ENCODE peak calls at places on chromosomes 5 and 9, in four cellular contexts. L is HepG2, W is H1, N is GM12878. J is an unnamed sample.
A peak's percentile ranks its signal among the peaks of the same experiment; 100 is the strongest.

GRCh38 chr9:114504341-114505186 is 709 bp downstream of the WHRN start:
- DNase-seq in L (no peak), W (no peak), N (no peak), J (no peak)

GRCh38 chr9:32525506-32525905 is 490 bp downstream of the RIGI start:
- DNase-seq in L (no peak), W (no peak), N (peak; percentile 7), J (no peak)

GRCh38 chr5:115626444-115626823 is 598 bp upstream of the TMED7 start:
- DNase-seq in L (no peak), W (no peak), N (no peak), J (no peak)

GRCh38 chr9:121698627-121699270 is 47.3 kb downstream of the DAB2IP start:
- DNase-seq in L (no peak), W (no peak), N (no peak), J (peak; percentile 47)

GRCh38 chr5:176985516-176985915 is 21.1 kb downstream of the UIMC1 start:
- DNase-seq in L (no peak), W (no peak), N (no peak), J (no peak)

GRCh38 chr9:38112010-38112409 is 43.0 kb upstream of the SHB start:
- DNase-seq in L (no peak), W (no peak), N (no peak), J (no peak)

GRCh38 chr5:126370796-126371718 is 52.2 kb upstream of the GRAMD2B start:
- DNase-seq in L (peak; percentile 75), W (no peak), N (no peak), J (no peak)

GRCh38 chr9:116842658-116843057 is 155.6 kb downstream of the TRIM32 start:
- DNase-seq in L (peak; percentile 6), W (peak; percentile 39), N (no peak), J (peak; percentile 57)

GRCh38 chr9:137724114-137724445 is 105.3 kb downstream of the EHMT1 start:
- DNase-seq in L (no peak), W (peak; percentile 61), N (no peak), J (peak; percentile 81)

GRCh38 chr5:154627711-154628678 is 127.2 kb upstream of the LARP1 start:
- DNase-seq in L (no peak), W (no peak), N (no peak), J (no peak)

GRCh38 chr9:115328228-115328627 is 210.3 kb upstream of the TNC start:
- DNase-seq in L (no peak), W (no peak), N (no peak), J (no peak)

GRCh38 chr9:97744710-97745708 is 47.9 kb upstream of the XPA start:
- DNase-seq in L (no peak), W (no peak), N (no peak), J (no peak)

GRCh38 chr9:93185261-93186150 is 1.6 kb downstream of the WNK2 start:
- DNase-seq in L (no peak), W (no peak), N (no peak), J (no peak)

GRCh38 chr9:17293685-17294084 is 158.8 kb downstream of the CNTLN start:
- DNase-seq in L (no peak), W (no peak), N (no peak), J (no peak)

GRCh38 chr5:73317523-73317922 is 131.1 kb downstream of the FOXD1 start:
- DNase-seq in L (no peak), W (no peak), N (no peak), J (no peak)

GRCh38 chr5:18745591-18745987 is 1111.3 kb downstream of the TAF11L14 start:
- DNase-seq in L (peak; percentile 0), W (no peak), N (no peak), J (no peak)

GRCh38 chr5:37552770-37553719 is 173.9 kb downstream of the WDR70 start:
- DNase-seq in L (no peak), W (no peak), N (no peak), J (no peak)

GRCh38 chr9:21559402-21560280 is 77.5 kb upstream of the IFNE start:
- DNase-seq in L (no peak), W (no peak), N (no peak), J (no peak)

GRCh38 chr5:160921714-160922285 is 69.8 kb upstream of the ATP10B start:
- DNase-seq in L (no peak), W (no peak), N (no peak), J (no peak)

GRCh38 chr5:180352116-180352975 is 790 bp downstream of the GFPT2 start:
- DNase-seq in L (no peak), W (no peak), N (no peak), J (no peak)

GRCh38 chr9:5509573-5509972 is 758 bp upstream of the PDCD1LG2 start:
- DNase-seq in L (no peak), W (no peak), N (no peak), J (no peak)

GRCh38 chr5:41751867-41752266 is 118.4 kb downstream of the OXCT1 start:
- DNase-seq in L (no peak), W (no peak), N (no peak), J (no peak)

GRCh38 chr9:129495422-129496186 is 125.3 kb downstream of the C9orf50 start:
- DNase-seq in L (peak; percentile 86), W (peak; percentile 87), N (no peak), J (peak; percentile 95)

GRCh38 chr9:36102742-36103495 is 33.6 kb upstream of the GLIPR2 start:
- DNase-seq in L (peak; percentile 73), W (peak; percentile 49), N (peak; percentile 36), J (peak; percentile 76)

GRCh38 chr9:75539558-75539957 is 350.9 kb upstream of the PCSK5 start:
- DNase-seq in L (no peak), W (no peak), N (no peak), J (no peak)

GRCh38 chr9:116064970-116065369 is 88.6 kb upstream of the PAPPA start:
- DNase-seq in L (no peak), W (no peak), N (no peak), J (no peak)

GRCh38 chr9:97848582-97849237 is 4.3 kb upstream of the FOXE1 start:
- DNase-seq in L (no peak), W (no peak), N (no peak), J (no peak)

GRCh38 chr5:180423598-180423997 is 70.5 kb upstream of the GFPT2 start:
- DNase-seq in L (no peak), W (no peak), N (no peak), J (no peak)

GRCh38 chr5:139881145-139881733 is 85.6 kb downstream of the PSD2 start:
- DNase-seq in L (no peak), W (no peak), N (no peak), J (no peak)
- TF ChIP-seq SUZ12 in L (no peak), W (no peak), N (no peak), J (no peak)

GRCh38 chr5:135031813-135032612 is 2.0 kb downstream of the PITX1 start:
- DNase-seq in L (peak; percentile 43), W (no peak), N (no peak), J (no peak)
- H3K4me3 ChIP-seq in L (peak overlapping the region; percentile 89), W (no peak overlapping the region), N (no peak overlapping the region), J (no peak overlapping the region)

DNA sequence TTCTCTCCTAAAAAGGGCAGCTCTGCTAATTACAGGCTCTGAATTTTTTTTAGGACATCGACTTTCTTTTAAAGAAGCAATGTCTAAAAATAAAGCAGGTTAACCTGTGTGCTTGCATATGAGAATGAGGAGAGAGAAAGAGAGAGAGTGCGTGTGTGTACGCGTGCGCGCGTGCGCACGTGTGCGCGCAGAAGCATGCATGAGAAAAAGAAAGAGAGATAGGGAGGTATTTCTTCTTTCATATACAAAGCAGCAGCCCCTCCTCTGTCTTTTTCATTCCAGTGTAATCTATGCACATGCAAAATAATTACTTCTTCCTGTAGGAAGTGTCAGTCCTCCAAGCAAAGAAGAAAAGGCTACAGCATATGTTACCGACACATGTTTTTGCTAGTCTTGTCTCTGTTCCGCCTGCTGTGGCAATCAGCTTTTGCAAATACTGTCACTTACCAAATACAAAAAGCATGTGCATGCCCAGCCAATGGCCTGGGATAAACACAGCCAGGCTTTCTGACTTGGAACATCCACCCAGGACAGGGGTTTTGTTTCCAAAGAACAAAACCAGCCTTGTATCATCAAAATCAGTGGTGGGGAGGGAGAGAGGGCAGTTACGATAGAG is 252.3 kb upstream of the SLC24A2 start:
- DNase-seq in L (no peak), W (no peak), N (no peak), J (no peak)
- TF ChIP-seq SUZ12 in L (no peak), W (no peak), N (no peak), J (no peak)

GRCh38 chr5:127650022-127650421 is 1.1 kb downstream of the CTXN3 start:
- DNase-seq in L (no peak), W (no peak), N (no peak), J (no peak)

GRCh38 chr5:127652952-127653611 is 4.2 kb downstream of the CTXN3 start:
- DNase-seq in L (no peak), W (no peak), N (no peak), J (no peak)

GRCh38 chr5:127648997-127649550 is at the start of gene CTXN3:
- DNase-seq in L (no peak), W (no peak), N (no peak), J (no peak)

GRCh38 chr5:127647361-127647958 is 1.4 kb upstream of the CTXN3 start:
- DNase-seq in L (no peak), W (no peak), N (no peak), J (no peak)

DNA sequence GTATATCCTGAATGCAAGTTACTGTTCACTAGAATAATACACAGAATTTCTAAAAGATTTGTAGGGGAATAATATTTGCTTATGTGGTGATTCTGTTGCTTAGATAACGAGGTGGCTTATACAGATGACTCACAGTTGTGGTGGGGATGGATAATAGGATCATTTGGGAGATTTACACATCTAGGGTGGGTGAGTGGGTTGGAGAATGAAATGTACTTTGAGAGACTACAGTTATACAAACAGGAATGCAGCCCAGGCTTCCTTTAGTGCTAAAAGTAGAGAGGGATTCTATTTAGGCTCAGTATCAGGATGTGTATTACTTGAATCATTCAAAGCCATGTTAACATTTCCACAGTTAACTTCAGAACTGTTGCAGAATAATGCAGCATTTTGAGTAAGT is 1.8 kb downstream of the CTXN3 start:
- DNase-seq in L (no peak), W (no peak), N (no peak), J (no peak)
- H3K4me3 ChIP-seq in L (no peak overlapping the region), W (no peak overlapping the region), N (no peak overlapping the region), J (no peak overlapping the region)

GRCh38 chr5:56426658-56427057 is 193.5 kb upstream of the ANKRD55 start:
- DNase-seq in L (no peak), W (no peak), N (no peak), J (no peak)

GRCh38 chr5:56429110-56429561 is 196.0 kb upstream of the ANKRD55 start:
- DNase-seq in L (peak; percentile 47), W (no peak), N (no peak), J (no peak)

GRCh38 chr5:56432326-56432725 is 199.2 kb upstream of the ANKRD55 start:
- DNase-seq in L (no peak), W (no peak), N (no peak), J (no peak)

GRCh38 chr5:56433039-56433438 is 199.9 kb upstream of the ANKRD55 start:
- DNase-seq in L (no peak), W (no peak), N (no peak), J (no peak)

DNA sequence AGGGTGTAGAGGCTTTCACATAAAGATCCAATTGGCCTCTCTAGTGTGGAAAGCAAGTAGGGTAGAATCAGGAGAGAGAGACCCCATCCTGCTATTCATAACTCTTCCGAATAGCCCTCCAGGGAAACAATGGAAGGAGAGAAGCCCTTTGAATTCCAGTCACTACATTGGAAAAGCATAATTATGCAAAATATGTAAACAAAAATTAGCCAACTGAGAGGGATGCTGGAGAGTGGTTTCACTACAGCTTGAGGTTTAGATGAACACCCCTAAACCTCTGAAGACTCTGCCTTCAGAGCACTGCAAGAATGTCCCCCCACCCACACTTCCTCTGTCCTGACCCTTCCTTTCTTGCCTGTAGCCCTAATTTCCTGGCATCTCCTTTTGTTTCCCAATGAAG is 197.3 kb upstream of the ANKRD55 start:
- DNase-seq in L (no peak), W (no peak), N (no peak), J (no peak)
- TF ChIP-seq SUZ12 in L (no peak), W (no peak), N (no peak), J (no peak)

J was measured in NT2/D1.